ENCODE peak calls at places on chromosome 7, in four cellular contexts. N is pons, K is hypothalamus, B is GM12865. J is an unnamed sample.

GRCh38 chr7:53604201-53604600 is 568.8 kb downstream of the POM121L12 start:
- DNase-seq in N (no peak), K (no peak), B (no peak), J (no peak)

GRCh38 chr7:150569245-150569644 is 2.1 kb downstream of the GIMAP4 start:
- DNase-seq in N (no peak), K (no peak), B (no peak), J (no peak)

GRCh38 chr7:18497800-18498199 is 2.3 kb downstream of the HDAC9 start:
- DNase-seq in N (peak), K (no peak), B (no peak), J (no peak)

GRCh38 chr7:3937564-3937963 is 636.5 kb downstream of the SDK1 start:
- DNase-seq in N (no peak), K (no peak), B (no peak), J (no peak)

GRCh38 chr7:100825760-100826545 is 1.4 kb downstream of the EPHB4 start:
- DNase-seq in N (no peak), K (no peak), B (no peak), J (no peak)

GRCh38 chr7:139490130-139490529 is 6.7 kb upstream of the KLRG2 start:
- DNase-seq in N (no peak), K (no peak), B (no peak), J (peak)

GRCh38 chr7:33250421-33250827 is 121.1 kb downstream of the BBS9 start:
- DNase-seq in N (no peak), K (no peak), B (no peak), J (no peak)

GRCh38 chr7:140526214-140526613 is 46.9 kb upstream of the MKRN1 start:
- DNase-seq in N (no peak), K (no peak), B (no peak), J (no peak)

GRCh38 chr7:16396766-16397496 is 24.4 kb downstream of the CRPPA start:
- DNase-seq in N (no peak), K (no peak), B (no peak), J (no peak)

GRCh38 chr7:1541431-1542162 is 11.1 kb downstream of the MAFK start:
- DNase-seq in N (no peak), K (no peak), B (no peak), J (no peak)

GRCh38 chr7:4873071-4873944 is 10.2 kb downstream of the RADIL start:
- DNase-seq in N (no peak), K (no peak), B (no peak), J (no peak)

GRCh38 chr7:21642422-21642821 is 99.6 kb downstream of the DNAH11 start:
- DNase-seq in N (no peak), K (no peak), B (no peak), J (no peak)

GRCh38 chr7:24576171-24577052 is 3.2 kb downstream of the PALS2 start:
- DNase-seq in N (peak), K (no peak), B (peak), J (peak)

GRCh38 chr7:38942431-38943051 is 33.5 kb upstream of the VPS41 start:
- DNase-seq in N (no peak), K (no peak), B (no peak), J (no peak)

GRCh38 chr7:45700556-45700955 is 126.4 kb downstream of the ADCY1 start:
- DNase-seq in N (no peak), K (no peak), B (no peak), J (no peak)

GRCh38 chr7:151940048-151940845 is 16.0 kb upstream of the GALNTL5 start:
- DNase-seq in N (no peak), K (no peak), B (no peak), J (no peak)

GRCh38 chr7:157192861-157193260 is 54.1 kb downstream of the UBE3C start:
- DNase-seq in N (no peak), K (no peak), B (no peak), J (no peak)

GRCh38 chr7:132488634-132489302 is 87.5 kb downstream of the PLXNA4 start:
- DNase-seq in N (no peak), K (no peak), B (no peak), J (no peak)

GRCh38 chr7:73978681-73979563 is 49.1 kb upstream of the ELN start:
- DNase-seq in N (no peak), K (no peak), B (peak), J (no peak)

GRCh38 chr7:106485919-106486318 is 175.0 kb downstream of the CCDC71L start:
- DNase-seq in N (no peak), K (no peak), B (no peak), J (no peak)

GRCh38 chr7:16428672-16429071 is 7.3 kb upstream of the CRPPA start:
- DNase-seq in N (no peak), K (no peak), B (no peak), J (no peak)

GRCh38 chr7:131110294-131111080 is 217.2 kb upstream of the MKLN1 start:
- DNase-seq in N (peak), K (peak), B (peak), J (no peak)

GRCh38 chr7:138338361-138338760 is 121.7 kb upstream of the TRIM24 start:
- DNase-seq in N (no peak), K (no peak), B (no peak), J (peak)

GRCh38 chr7:132996581-132997242 is 85.2 kb downstream of the CHCHD3 start:
- DNase-seq in N (no peak), K (no peak), B (no peak), J (no peak)

GRCh38 chr7:148729984-148730733 is 31.5 kb downstream of the CUL1 start:
- DNase-seq in N (no peak), K (no peak), B (no peak), J (no peak)

GRCh38 chr7:1646957-1647891 is 22.9 kb upstream of the ELFN1 start:
- DNase-seq in N (no peak), K (no peak), B (no peak), J (no peak)

GRCh38 chr7:43318188-43318587 is 205.7 kb downstream of the HECW1 start:
- DNase-seq in N (no peak), K (no peak), B (no peak), J (no peak)

J was measured in COR-L47.